ENCODE peak calls at places on chromosome 20, in four cellular contexts. One of them, this sample, is unnamed.

GRCh38 chr20:23152308-23152892 is 66.3 kb upstream of the CD93 start:
- DNase-seq in GM23338: no peak
- DNase-seq in HCT116: no peak
- DNase-seq in PC-3: no peak
- DNase-seq in this sample: no peak

GRCh38 chr20:45518282-45518681 is 2.9 kb upstream of the SPINT3 start:
- DNase-seq in GM23338: no peak
- DNase-seq in HCT116: no peak
- DNase-seq in PC-3: peak
- DNase-seq in this sample: no peak

GRCh38 chr20:47574616-47575401 is 73.1 kb downstream of the NCOA3 start:
- DNase-seq in GM23338: peak
- DNase-seq in PC-3: peak
- DNase-seq in HCT116: no peak
- DNase-seq in this sample: peak

GRCh38 chr20:50399003-50399916 is 110.9 kb upstream of the PTPN1 start:
- DNase-seq in GM23338: no peak
- DNase-seq in HCT116: no peak
- DNase-seq in PC-3: no peak
- DNase-seq in this sample: no peak

GRCh38 chr20:59331721-59332329 is 31.4 kb downstream of the EDN3 start:
- DNase-seq in HCT116: no peak
- DNase-seq in PC-3: no peak
- DNase-seq in GM23338: no peak
- DNase-seq in this sample: no peak

GRCh38 chr20:5040345-5040744 is 39.0 kb upstream of the SLC23A2 start:
- DNase-seq in GM23338: no peak
- DNase-seq in PC-3: no peak
- DNase-seq in HCT116: no peak
- DNase-seq in this sample: no peak

GRCh38 chr20:21175433-21175832 is 49.6 kb downstream of the KIZ start:
- DNase-seq in PC-3: no peak
- DNase-seq in HCT116: no peak
- DNase-seq in GM23338: no peak
- DNase-seq in this sample: peak

GRCh38 chr20:9590189-9590588 is 75.8 kb downstream of the LAMP5 start:
- DNase-seq in PC-3: peak
- DNase-seq in GM23338: no peak
- DNase-seq in HCT116: no peak
- DNase-seq in this sample: no peak

GRCh38 chr20:43844778-43845614 is 69.7 kb upstream of the TOX2 start:
- DNase-seq in PC-3: peak
- DNase-seq in GM23338: no peak
- DNase-seq in HCT116: peak
- DNase-seq in this sample: no peak

GRCh38 chr20:50395914-50396488 is 114.2 kb upstream of the PTPN1 start:
- DNase-seq in HCT116: no peak
- DNase-seq in PC-3: no peak
- DNase-seq in GM23338: no peak
- DNase-seq in this sample: no peak

GRCh38 chr20:12531626-12532025 is 477.1 kb upstream of the SPTLC3 start:
- DNase-seq in PC-3: no peak
- DNase-seq in HCT116: no peak
- DNase-seq in GM23338: no peak
- DNase-seq in this sample: no peak

GRCh38 chr20:15942130-15942529 is 631.1 kb downstream of the KIF16B start:
- DNase-seq in HCT116: no peak
- DNase-seq in PC-3: peak
- DNase-seq in GM23338: no peak
- DNase-seq in this sample: no peak

GRCh38 chr20:41234546-41234945 is 83.0 kb downstream of the ZHX3 start:
- DNase-seq in GM23338: no peak
- DNase-seq in PC-3: no peak
- DNase-seq in HCT116: no peak
- DNase-seq in this sample: no peak
- TF ChIP-seq EZH2phosphoT487 in GM23338: no peak
- TF ChIP-seq EZH2phosphoT487 in PC-3: no peak
- TF ChIP-seq EZH2phosphoT487 in HCT116: no peak
- TF ChIP-seq EZH2phosphoT487 in this sample: no peak

GRCh38 chr20:11214281-11214680 is 540.5 kb upstream of the JAG1 start:
- DNase-seq in GM23338: no peak
- DNase-seq in PC-3: no peak
- DNase-seq in HCT116: no peak
- DNase-seq in this sample: no peak

GRCh38 chr20:11205769-11206362 is 532.1 kb upstream of the JAG1 start:
- DNase-seq in GM23338: no peak
- DNase-seq in HCT116: no peak
- DNase-seq in PC-3: no peak
- DNase-seq in this sample: no peak

GRCh38 chr20:11207749-11208502 is 534.1 kb upstream of the JAG1 start:
- DNase-seq in GM23338: no peak
- DNase-seq in PC-3: peak
- DNase-seq in HCT116: peak
- DNase-seq in this sample: no peak

GRCh38 chr20:11212288-11212687 is 538.5 kb upstream of the JAG1 start:
- DNase-seq in PC-3: no peak
- DNase-seq in HCT116: no peak
- DNase-seq in GM23338: no peak
- DNase-seq in this sample: no peak

DNA sequence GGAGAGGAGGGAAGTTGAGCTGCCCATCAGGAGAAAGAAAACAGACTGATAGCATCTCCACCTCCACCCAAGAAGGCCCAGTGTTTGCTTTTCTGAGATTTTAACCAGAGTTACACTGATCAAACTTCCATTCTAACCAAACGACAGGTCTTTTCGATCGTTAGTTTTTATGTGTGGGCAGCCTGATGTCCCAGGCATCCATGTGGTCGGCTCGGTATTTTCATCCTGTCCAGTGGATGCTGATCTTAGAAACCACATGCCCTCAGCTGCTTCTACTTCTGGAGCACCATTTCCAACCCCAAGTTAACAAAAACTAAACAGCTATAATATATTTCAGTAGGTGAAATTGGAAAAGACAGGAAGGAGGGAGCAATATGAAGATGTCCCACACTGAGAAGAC is 536.8 kb upstream of the JAG1 start:
- DNase-seq in HCT116: no peak
- DNase-seq in PC-3: no peak
- DNase-seq in GM23338: no peak
- DNase-seq in this sample: no peak
- TF ChIP-seq EZH2phosphoT487 in HCT116: no peak
- TF ChIP-seq EZH2phosphoT487 in PC-3: no peak
- TF ChIP-seq EZH2phosphoT487 in GM23338: no peak
- TF ChIP-seq EZH2phosphoT487 in this sample: no peak

GRCh38 chr20:37315293-37316110 is 26.0 kb downstream of the MANBAL start:
- DNase-seq in HCT116: no peak
- DNase-seq in PC-3: no peak
- DNase-seq in GM23338: no peak
- DNase-seq in this sample: peak

GRCh38 chr20:37314617-37315292 is 25.3 kb downstream of the MANBAL start:
- DNase-seq in GM23338: no peak
- DNase-seq in PC-3: no peak
- DNase-seq in HCT116: no peak
- DNase-seq in this sample: no peak

GRCh38 chr20:37316775-37317170 is 27.3 kb downstream of the MANBAL start:
- DNase-seq in HCT116: no peak
- DNase-seq in PC-3: no peak
- DNase-seq in GM23338: no peak
- DNase-seq in this sample: no peak

GRCh38 chr20:37317316-37317715 is 27.9 kb downstream of the MANBAL start:
- DNase-seq in GM23338: no peak
- DNase-seq in HCT116: no peak
- DNase-seq in PC-3: no peak
- DNase-seq in this sample: no peak

DNA sequence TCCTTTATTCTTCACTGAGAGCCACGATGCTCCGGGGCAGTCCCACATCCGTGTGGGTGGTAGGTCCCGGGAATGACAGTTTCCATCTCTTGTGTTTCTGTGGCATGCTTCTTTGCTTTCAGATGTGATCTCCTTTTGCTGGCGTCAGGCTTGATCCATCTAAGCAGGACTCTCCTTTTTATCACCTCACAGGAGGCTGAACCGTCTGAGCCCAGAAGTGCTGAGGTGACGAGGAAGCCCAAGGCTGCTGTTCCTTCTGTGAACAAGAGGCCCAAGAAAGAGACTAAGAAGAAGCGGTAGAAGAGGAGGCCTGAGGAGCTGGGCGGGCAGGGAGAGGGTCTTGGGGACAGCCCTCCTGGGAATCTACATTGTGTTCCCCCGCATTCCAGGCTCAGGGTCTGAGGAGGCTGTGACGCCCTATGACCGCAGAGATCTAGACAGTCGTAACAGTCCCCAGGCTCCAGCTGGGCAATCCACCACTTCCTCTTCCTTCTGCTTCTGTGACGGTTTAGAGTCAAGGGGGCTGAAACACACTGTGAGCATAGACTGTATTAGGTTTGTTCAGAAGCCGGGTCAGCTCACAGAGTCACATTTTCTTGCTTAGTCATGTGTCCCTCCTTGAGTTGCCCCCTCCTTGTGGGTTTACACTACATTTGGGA is 26.8 kb downstream of the MANBAL start:
- DNase-seq in PC-3: no peak
- DNase-seq in HCT116: no peak
- DNase-seq in GM23338: no peak
- DNase-seq in this sample: peak
- TF ChIP-seq EZH2phosphoT487 in PC-3: no peak
- TF ChIP-seq EZH2phosphoT487 in HCT116: no peak
- TF ChIP-seq EZH2phosphoT487 in GM23338: no peak
- TF ChIP-seq EZH2phosphoT487 in this sample: no peak

GRCh38 chr20:62508641-62509051 is 32.9 kb upstream of the GATA5 start:
- DNase-seq in PC-3: no peak
- DNase-seq in HCT116: no peak
- DNase-seq in GM23338: no peak
- DNase-seq in this sample: no peak
- TF ChIP-seq EZH2phosphoT487 in PC-3: no peak
- TF ChIP-seq EZH2phosphoT487 in HCT116: no peak
- TF ChIP-seq EZH2phosphoT487 in GM23338: no peak
- TF ChIP-seq EZH2phosphoT487 in this sample: no peak